ENCODE peak calls at places on chromosomes 7 and 10, in seven cellular contexts. G is Peyer's patch, T is ovary, U is neural progenitor cell, Y is dorsolateral prefrontal cortex, L is OCI-LY7, Q is A673. N is an unnamed sample.

GRCh38 chr7:157650131-157650631 is 313.4 kb downstream of the DNAJB6 start:
- DNase-seq in G (no peak), T (no peak), U (no peak), Y (peak), L (no peak), Q (no peak), N (no peak)

GRCh38 chr10:88763441-88763840 is 3.6 kb downstream of the LIPN start:
- DNase-seq in G (no peak), T (no peak), U (no peak), Y (no peak), L (no peak), Q (no peak), N (no peak)

GRCh38 chr7:29748286-29749099 is 57.8 kb upstream of the WIPF3 start:
- DNase-seq in G (no peak), T (no peak), U (peak), Y (no peak), L (peak), Q (peak), N (peak)

GRCh38 chr10:14621037-14621436 is 153.7 kb downstream of the FAM107B start:
- DNase-seq in G (no peak), T (no peak), U (no peak), Y (no peak), L (no peak), Q (no peak), N (no peak)

GRCh38 chr10:33129181-33129928 is 171.3 kb upstream of the ITGB1 start:
- DNase-seq in G (no peak), T (no peak), U (no peak), Y (no peak), L (no peak), Q (no peak), N (no peak)

GRCh38 chr7:123242467-123243097 is 42.8 kb upstream of the SLC13A1 start:
- DNase-seq in G (peak), T (no peak), U (no peak), Y (no peak), L (no peak), Q (no peak), N (no peak)

GRCh38 chr7:33612434-33612833 is 292.9 kb upstream of the BMPER start:
- DNase-seq in G (no peak), T (no peak), U (no peak), Y (no peak), L (no peak), Q (no peak), N (no peak)

GRCh38 chr7:121366852-121367431 is 29.2 kb downstream of the FAM3C start:
- DNase-seq in G (no peak), T (no peak), U (peak), Y (no peak), L (peak), Q (peak), N (peak)

GRCh38 chr10:82961864-82962263 is 1086.9 kb downstream of the NRG3 start:
- DNase-seq in G (no peak), T (no peak), U (no peak), Y (no peak), L (no peak), Q (no peak), N (no peak)

GRCh38 chr10:114821915-114822770 is 563 bp downstream of the FHIP2A start:
- DNase-seq in G (peak), T (peak), U (peak), Y (no peak), L (peak), Q (peak), N (peak)

GRCh38 chr7:156962145-156962544 is 12.6 kb downstream of the NOM1 start:
- DNase-seq in G (no peak), T (no peak), U (no peak), Y (no peak), L (no peak), Q (no peak), N (no peak)

GRCh38 chr7:102942181-102942882 is 29.5 kb downstream of the LRRC17 start:
- DNase-seq in G (no peak), T (no peak), U (no peak), Y (no peak), L (no peak), Q (no peak), N (no peak)

GRCh38 chr10:78913219-78914059 is 155.3 kb upstream of the ZMIZ1 start:
- DNase-seq in G (peak), T (peak), U (peak), Y (peak), L (peak), Q (no peak), N (no peak)

GRCh38 chr7:130818056-130818455 is 84.0 kb upstream of the KLF14 start:
- DNase-seq in G (no peak), T (no peak), U (no peak), Y (no peak), L (no peak), Q (no peak), N (peak)

GRCh38 chr7:130823060-130823459 is 89.1 kb upstream of the KLF14 start:
- DNase-seq in G (no peak), T (no peak), U (no peak), Y (no peak), L (no peak), Q (no peak), N (no peak)

GRCh38 chr7:130825819-130826218 is 91.8 kb upstream of the KLF14 start:
- DNase-seq in G (no peak), T (no peak), U (no peak), Y (no peak), L (no peak), Q (no peak), N (no peak)

GRCh38 chr7:130821864-130822263 is 87.9 kb upstream of the KLF14 start:
- DNase-seq in G (no peak), T (no peak), U (no peak), Y (no peak), L (no peak), Q (no peak), N (no peak)

GRCh38 chr7:130822642-130823041 is 88.6 kb upstream of the KLF14 start:
- DNase-seq in G (no peak), T (no peak), U (no peak), Y (no peak), L (no peak), Q (no peak), N (no peak)
- H3K27ac ChIP-seq in G (no peak), T (no peak), U (no peak), Y (no peak), L (no peak), Q (no peak), N (no peak)

GRCh38 chr10:103696411-103697145 is 158.8 kb downstream of the SH3PXD2A start:
- DNase-seq in G (peak), T (no peak), U (peak), Y (no peak), L (peak), Q (peak), N (peak)
- H3K27ac ChIP-seq in G (peak), T (no peak), U (no peak), Y (peak), L (no peak), Q (peak), N (peak)

GRCh38 chr7:791481-791880 is 40.8 kb upstream of the SUN1 start:
- DNase-seq in G (no peak), T (no peak), U (no peak), Y (no peak), L (no peak), Q (no peak), N (no peak)
- H3K27ac ChIP-seq in G (no peak), T (no peak), U (no peak), Y (peak), L (no peak), Q (no peak), N (no peak)

DNA sequence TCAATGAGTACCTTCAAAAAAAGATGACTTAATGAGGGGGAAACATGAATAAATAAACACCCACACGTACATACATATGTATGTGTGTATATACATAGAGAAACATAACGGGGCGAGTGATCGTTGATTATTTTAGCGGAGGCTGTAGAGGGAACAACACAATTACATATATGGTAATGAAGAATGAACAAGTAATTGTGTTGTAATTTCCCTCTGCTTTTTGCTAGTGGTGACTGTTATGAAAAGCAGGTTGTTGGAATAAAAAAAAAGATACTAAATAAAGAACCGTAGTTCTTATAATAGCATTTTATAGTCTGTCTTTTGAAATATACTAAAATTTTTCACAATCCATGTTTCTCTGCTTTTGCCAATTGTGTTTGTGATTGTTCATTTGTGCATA is 63.3 kb downstream of the CACNB2 start:
- DNase-seq in G (no peak), T (no peak), U (no peak), Y (no peak), L (no peak), Q (no peak), N (no peak)
- H3K27ac ChIP-seq in G (no peak), T (no peak), U (no peak), Y (peak), L (no peak), Q (peak), N (no peak)

DNA sequence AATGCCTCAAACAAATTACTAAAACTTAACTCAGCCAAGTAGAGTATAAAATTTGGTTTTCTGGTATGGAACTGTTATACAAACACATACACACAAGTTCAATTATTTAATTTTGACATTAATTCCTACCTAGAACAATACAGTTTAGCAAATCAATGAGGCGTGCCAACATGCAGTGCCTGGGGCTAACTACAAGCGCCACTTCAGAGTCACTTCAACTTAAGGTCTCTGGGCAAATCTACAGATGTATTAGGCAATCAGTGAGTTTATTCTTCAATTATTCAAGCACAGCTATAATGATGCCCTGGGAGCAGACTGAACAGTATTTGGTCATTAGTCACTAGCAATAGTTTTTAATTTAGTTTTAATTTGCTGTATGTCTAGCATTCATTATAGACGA is 51.6 kb downstream of the HIBADH start:
- DNase-seq in G (no peak), T (no peak), U (no peak), Y (no peak), L (no peak), Q (no peak), N (no peak)
- H3K27ac ChIP-seq in G (no peak), T (no peak), U (no peak), Y (no peak), L (no peak), Q (no peak), N (no peak)

N was measured in endothelial cell of umbilical vein.